ENCODE peak calls at places on chromosomes 5 and 9, in four cellular contexts. O is tibial nerve, I is PC-3, J is heart left ventricle. P is an unnamed sample.

GRCh38 chr9:70113403-70114022 is 69.9 kb downstream of the MAMDC2 start:
- DNase-seq in O (peak; percentile 66), I (peak; percentile 53), J (peak; percentile 49), P (peak; percentile 43)

GRCh38 chr9:100126423-100126822 is 27.4 kb downstream of the INVS start:
- DNase-seq in O (no peak), I (no peak), J (no peak), P (no peak)

GRCh38 chr9:116979461-116979860 is 292.4 kb downstream of the TRIM32 start:
- DNase-seq in O (no peak), I (peak; percentile 54), J (no peak), P (no peak)

GRCh38 chr5:84729326-84729725 is 344.6 kb upstream of the EDIL3 start:
- DNase-seq in O (no peak), I (no peak), J (no peak), P (no peak)

GRCh38 chr9:19998153-19998552 is 209.3 kb upstream of the SLC24A2 start:
- DNase-seq in O (no peak), I (peak; percentile 31), J (no peak), P (no peak)

GRCh38 chr9:80701061-80701460 is 988.3 kb downstream of the TLE1 start:
- DNase-seq in O (no peak), I (no peak), J (no peak), P (no peak)

GRCh38 chr9:75855509-75855908 is 35.0 kb upstream of the PCSK5 start:
- DNase-seq in O (peak; percentile 63), I (peak; percentile 16), J (no peak), P (no peak)

GRCh38 chr5:4868140-4868735 is 271.9 kb upstream of the ADAMTS16 start:
- DNase-seq in O (peak; percentile 61), I (peak; percentile 75), J (peak; percentile 63), P (peak; percentile 45)

GRCh38 chr5:9832921-9833320 is 202.8 kb upstream of the TAS2R1 start:
- DNase-seq in O (no peak), I (no peak), J (no peak), P (no peak)

GRCh38 chr9:101484046-101484445 is 48.5 kb upstream of the ALDOB start:
- DNase-seq in O (no peak), I (no peak), J (no peak), P (no peak)

GRCh38 chr5:99949969-99950524 is 585.1 kb upstream of the FAM174A start:
- DNase-seq in O (no peak), I (no peak), J (no peak), P (no peak)

GRCh38 chr9:128383007-128383753 is 12.0 kb downstream of the URM1 start:
- DNase-seq in O (no peak), I (no peak), J (no peak), P (no peak)

GRCh38 chr5:176625966-176626875 is 4.1 kb downstream of the SNCB start:
- DNase-seq in O (no peak), I (peak; percentile 79), J (no peak), P (no peak)

GRCh38 chr5:93793159-93793781 is 51.9 kb upstream of the POU5F2 start:
- DNase-seq in O (no peak), I (no peak), J (no peak), P (no peak)

GRCh38 chr5:40490464-40491083 is 189.1 kb upstream of the PTGER4 start:
- DNase-seq in O (no peak), I (no peak), J (no peak), P (no peak)

GRCh38 chr5:59164041-59164830 is 581.4 kb downstream of the RAB3C start:
- DNase-seq in O (no peak), I (no peak), J (no peak), P (no peak)

GRCh38 chr5:14810282-14810681 is 61.3 kb downstream of the ANKH start:
- DNase-seq in O (no peak), I (no peak), J (no peak), P (no peak)

GRCh38 chr5:76716456-76717157 is 681 bp downstream of the F2R start:
- DNase-seq in O (no peak), I (no peak), J (peak; percentile 37), P (peak; percentile 23)

GRCh38 chr9:4084440-4084818 is 215.4 kb downstream of the GLIS3 start:
- DNase-seq in O (no peak), I (no peak), J (peak; percentile 50), P (peak; percentile 13)

GRCh38 chr5:79508794-79509193 is 5.1 kb downstream of the HOMER1 start:
- DNase-seq in O (no peak), I (no peak), J (no peak), P (no peak)

GRCh38 chr9:117121331-117121730 is 293.5 kb downstream of the ASTN2 start:
- DNase-seq in O (no peak), I (no peak), J (no peak), P (no peak)

GRCh38 chr5:140182803-140183367 is 7.9 kb downstream of the CYSTM1 start:
- DNase-seq in O (peak; percentile 65), I (no peak), J (peak; percentile 62), P (peak; percentile 39)

GRCh38 chr9:22056402-22056801 is 47.3 kb upstream of the CDKN2B start:
- DNase-seq in O (no peak), I (no peak), J (no peak), P (no peak)

GRCh38 chr5:146797683-146798082 is 80.9 kb downstream of the PPP2R2B start:
- DNase-seq in O (no peak), I (no peak), J (no peak), P (no peak)
- H3K4me1 ChIP-seq in O (no peaks in the 10 kb centered on the region), I (peaks cover 17% of the 10 kb centered on the region), J (peaks cover 3% of the 10 kb centered on the region), P (peaks cover 13% of the 10 kb centered on the region)

DNA sequence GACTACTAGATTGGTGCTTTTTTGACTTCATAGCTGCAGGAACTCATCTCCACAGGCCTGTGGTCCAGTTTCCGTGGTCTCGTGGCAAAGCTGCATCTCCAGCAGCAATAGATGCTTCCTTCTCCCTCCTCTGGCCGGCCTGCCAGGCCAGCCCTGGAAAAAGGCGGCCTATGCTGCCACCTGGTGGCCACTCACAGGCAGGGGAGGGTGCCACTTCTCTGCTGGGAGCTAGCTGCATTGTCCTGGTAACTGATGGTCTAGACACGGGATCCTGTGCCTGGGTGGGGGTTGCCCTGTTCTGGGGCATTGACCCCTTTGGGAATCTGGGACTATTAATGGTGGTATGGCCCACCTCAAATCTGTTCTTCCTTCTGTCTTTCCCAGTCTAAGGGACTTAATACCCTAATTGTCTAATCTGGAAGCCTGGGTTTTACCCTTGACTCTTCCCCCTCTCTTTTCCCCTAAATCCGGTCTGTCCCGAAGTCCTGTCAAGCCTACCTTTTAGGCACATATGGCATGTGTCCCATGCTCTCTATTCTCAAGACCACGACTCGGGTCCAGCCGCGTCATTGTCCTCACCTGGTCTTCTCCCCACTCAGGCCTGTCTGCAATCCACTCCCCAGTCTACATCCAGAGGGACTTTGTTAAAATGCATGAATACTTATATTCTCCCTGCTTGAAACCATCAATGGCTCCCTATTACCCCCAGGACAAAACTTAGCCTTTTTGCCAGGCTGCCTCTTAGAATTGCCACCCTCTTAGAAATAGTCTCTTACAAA is 20.1 kb upstream of the PTGS1 start:
- DNase-seq in O (peak; percentile 78), I (peak; percentile 75), J (peak; percentile 78), P (peak; percentile 80)
- TF ChIP-seq CTCF in O (peak; percentile 87), I (peak; percentile 86), J (peak; percentile 99), P (peak; percentile 96)

GRCh38 chr5:157549954-157550549 is 25.5 kb downstream of the ADAM19 start:
- DNase-seq in O (no peak), I (peak; percentile 50), J (no peak), P (no peak)

GRCh38 chr5:157549283-157549629 is 26.3 kb downstream of the ADAM19 start:
- DNase-seq in O (no peak), I (peak; percentile 80), J (no peak), P (no peak)

GRCh38 chr5:157546456-157547100 is 29.0 kb downstream of the ADAM19 start:
- DNase-seq in O (no peak), I (no peak), J (peak; percentile 74), P (peak; percentile 65)

GRCh38 chr5:157548513-157549282 is 26.9 kb downstream of the ADAM19 start:
- DNase-seq in O (no peak), I (peak; percentile 81), J (no peak), P (no peak)

GRCh38 chr5:157547909-157548512 is 27.6 kb downstream of the ADAM19 start:
- DNase-seq in O (no peak), I (no peak), J (no peak), P (no peak)
- H3K4me1 ChIP-seq in O (no peaks in the 10 kb centered on the region), I (peaks cover 39% of the 10 kb centered on the region), J (peaks cover 80% of the 10 kb centered on the region), P (peaks cover 78% of the 10 kb centered on the region)

DNA sequence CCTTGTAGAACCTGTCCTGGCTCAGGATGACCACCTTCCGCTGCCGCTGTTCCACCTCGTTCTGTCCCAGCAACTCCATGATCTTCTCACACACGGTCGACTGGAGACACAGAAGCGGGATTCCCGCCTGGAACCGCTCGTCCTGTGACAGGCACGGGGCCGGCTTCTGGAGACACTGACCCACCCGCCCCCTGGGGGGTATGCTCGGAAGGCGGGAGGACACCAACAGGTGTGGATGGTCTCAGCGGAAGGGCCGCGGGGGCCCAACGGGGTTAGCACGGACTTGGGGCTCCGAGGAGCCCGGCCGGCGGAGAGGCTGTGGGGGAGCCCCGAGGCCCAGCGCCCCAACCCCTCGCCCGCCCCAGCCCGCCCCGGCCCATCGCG is 525 bp downstream of the UCK1 start:
- DNase-seq in O (peak; percentile 33), I (peak; percentile 33), J (peak; percentile 47), P (peak; percentile 37)
- TF ChIP-seq CTCF in O (no peak), I (peak; percentile 14), J (no peak), P (no peak)